ENCODE peak calls at places on chromosomes 2 and 18, in seven cellular contexts. A is kidney epithelial cell, L is choroid plexus epithelial cell, J is coronary artery, C is fibroblast of mammary gland, Z is neural progenitor cell, N is H1. G is an unnamed sample.
A peak's percentile ranks its signal among the peaks of the same experiment; 100 is the strongest.

GRCh38 chr2:127115471-127116199 is 8.7 kb upstream of the BIN1 start:
- DNase-seq in A (no peak), L (no peak), J (peak; percentile 36), C (no peak), Z (no peak), N (no peak), G (no peak)

GRCh38 chr2:133363884-133364283 is 204.4 kb downstream of the NCKAP5 start:
- DNase-seq in A (no peak), L (no peak), J (no peak), C (no peak), Z (no peak), N (no peak), G (no peak)

GRCh38 chr18:59696311-59697235 is 650 bp downstream of the CCBE1 start:
- DNase-seq in A (no peak), L (peak; percentile 56), J (no peak), C (peak; percentile 49), Z (peak; percentile 67), N (peak; percentile 70), G (peak; percentile 50)

GRCh38 chr2:238727585-238728321 is 120.1 kb upstream of the TWIST2 start:
- DNase-seq in A (no peak), L (no peak), J (peak; percentile 83), C (peak; percentile 100), Z (no peak), N (no peak), G (peak; percentile 99)

GRCh38 chr2:187527262-187527661 is 27.0 kb downstream of the TFPI start:
- DNase-seq in A (no peak), L (peak; percentile 70), J (no peak), C (peak; percentile 88), Z (peak; percentile 43), N (no peak), G (peak; percentile 79)

GRCh38 chr2:104859310-104860130 is 5.6 kb downstream of the POU3F3 start:
- DNase-seq in A (no peak), L (no peak), J (no peak), C (no peak), Z (peak; percentile 41), N (peak; percentile 41), G (no peak)

GRCh38 chr18:58615150-58616132 is 13.4 kb downstream of the ALPK2 start:
- DNase-seq in A (no peak), L (no peak), J (no peak), C (peak; percentile 63), Z (no peak), N (no peak), G (no peak)

GRCh38 chr2:36756438-36756837 is 59.9 kb downstream of the VIT start:
- DNase-seq in A (no peak), L (no peak), J (no peak), C (peak; percentile 10), Z (no peak), N (no peak), G (no peak)

GRCh38 chr18:12066910-12067511 is 26.6 kb upstream of the ANKRD62 start:
- DNase-seq in A (no peak), L (no peak), J (no peak), C (no peak), Z (no peak), N (no peak), G (no peak)

GRCh38 chr2:43225788-43226557 is 433 bp downstream of the ZFP36L2 start:
- DNase-seq in A (no peak), L (peak; percentile 84), J (no peak), C (peak; percentile 42), Z (peak; percentile 86), N (peak; percentile 80), G (peak; percentile 64)

GRCh38 chr2:42964444-42965081 is 172.2 kb upstream of the HAAO start:
- DNase-seq in A (no peak), L (peak; percentile 90), J (peak; percentile 90), C (peak; percentile 97), Z (no peak), N (no peak), G (peak; percentile 99)

GRCh38 chr2:33008716-33009115 is 62.0 kb downstream of the LTBP1 start:
- DNase-seq in A (no peak), L (no peak), J (no peak), C (no peak), Z (no peak), N (no peak), G (no peak)

GRCh38 chr18:44149706-44150105 is 531.0 kb upstream of the SETBP1 start:
- DNase-seq in A (peak; percentile 83), L (peak; percentile 90), J (no peak), C (peak; percentile 93), Z (no peak), N (no peak), G (peak; percentile 48)

GRCh38 chr2:148720501-148720998 is 76.0 kb downstream of the EPC2 start:
- DNase-seq in A (no peak), L (peak; percentile 54), J (peak; percentile 62), C (peak; percentile 70), Z (no peak), N (no peak), G (peak; percentile 49)
- H3K4me3 ChIP-seq in A (no peak overlapping the region), L (no peak overlapping the region), J (peak overlapping the region; percentile 2), C (peak overlapping the region; percentile 38), Z (no peak overlapping the region), N (no peak overlapping the region), G (no peak overlapping the region)

DNA sequence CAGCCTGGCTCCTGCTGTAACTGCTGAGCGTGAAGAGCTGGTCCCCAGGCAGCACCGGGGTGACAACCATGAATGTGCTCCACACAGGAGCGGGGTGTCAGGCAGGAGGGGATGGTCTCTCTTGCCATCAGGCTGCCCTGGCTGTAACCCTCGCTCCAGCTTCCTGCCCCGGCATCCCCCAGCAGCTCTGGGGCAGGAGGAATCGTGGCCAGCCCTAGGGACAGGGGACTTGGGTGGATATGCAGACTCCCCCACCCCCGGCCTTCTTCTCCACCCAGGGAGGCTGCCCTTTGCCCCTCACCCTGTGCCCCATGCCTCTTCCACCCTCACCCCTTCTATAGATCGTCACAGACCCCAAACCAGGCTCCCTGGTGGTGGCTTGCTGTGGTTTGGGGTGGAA is 69.4 kb upstream of the SMAD7 start:
- DNase-seq in A (no peak), L (no peak), J (peak; percentile 59), C (no peak), Z (no peak), N (peak; percentile 44), G (no peak)
- H3K4me3 ChIP-seq in A (no peak overlapping the region), L (no peak overlapping the region), J (no peak overlapping the region), C (no peak overlapping the region), Z (no peak overlapping the region), N (no peak overlapping the region), G (no peak overlapping the region)

DNA sequence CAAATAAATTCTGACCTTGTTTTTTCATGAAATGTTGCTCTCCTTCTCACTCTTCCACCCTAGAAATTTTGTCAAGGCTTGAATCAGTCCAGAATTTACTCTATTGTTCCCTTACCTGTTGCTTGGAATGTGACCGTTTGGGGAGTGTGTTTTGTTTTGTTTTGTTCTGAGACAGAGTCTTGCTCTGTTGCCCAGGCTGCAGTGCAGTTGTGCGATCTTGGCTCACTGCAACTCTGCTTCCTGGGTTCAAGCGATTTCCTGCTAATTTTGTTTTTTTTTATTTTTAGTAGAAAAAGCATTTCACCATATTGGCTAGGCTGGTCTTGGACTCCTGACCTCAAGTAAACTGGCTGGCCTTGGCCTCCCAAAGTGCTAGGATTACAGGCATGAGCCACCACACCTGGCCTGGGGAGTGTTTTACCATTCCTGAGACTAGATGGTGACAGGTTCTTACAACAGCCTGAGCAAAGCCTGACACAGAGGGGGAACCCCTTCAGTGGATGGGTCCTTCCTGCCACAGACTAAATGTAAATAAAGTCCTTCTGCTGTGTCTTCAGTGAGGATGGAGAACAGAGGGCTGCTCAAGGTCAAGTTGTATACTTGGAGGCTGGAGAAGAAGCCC is 52.0 kb downstream of the HAUS1 start:
- DNase-seq in A (no peak), L (no peak), J (no peak), C (no peak), Z (no peak), N (no peak), G (no peak)
- H3K4me3 ChIP-seq in A (no peak overlapping the region), L (no peak overlapping the region), J (no peak overlapping the region), C (no peak overlapping the region), Z (no peak overlapping the region), N (no peak overlapping the region), G (no peak overlapping the region)

GRCh38 chr18:3493501-3494244 is 43.7 kb downstream of the TGIF1 start:
- DNase-seq in A (no peak), L (no peak), J (no peak), C (no peak), Z (peak; percentile 30), N (no peak), G (no peak)
- H3K4me3 ChIP-seq in A (no peak overlapping the region), L (no peak overlapping the region), J (peak overlapping the region; percentile 38), C (no peak overlapping the region), Z (no peak overlapping the region), N (no peak overlapping the region), G (no peak overlapping the region)

GRCh38 chr2:230000118-230000841 is 68.4 kb downstream of the SLC16A14 start:
- DNase-seq in A (no peak), L (no peak), J (no peak), C (no peak), Z (no peak), N (no peak), G (no peak)
- H3K4me3 ChIP-seq in A (no peak overlapping the region), L (no peak overlapping the region), J (no peak overlapping the region), C (no peak overlapping the region), Z (no peak overlapping the region), N (no peak overlapping the region), G (no peak overlapping the region)

GRCh38 chr2:194721227-194721626 is 935.8 kb upstream of the SLC39A10 start:
- DNase-seq in A (no peak), L (no peak), J (no peak), C (no peak), Z (no peak), N (no peak), G (no peak)
- H3K4me3 ChIP-seq in A (no peak overlapping the region), L (no peak overlapping the region), J (no peak overlapping the region), C (no peak overlapping the region), Z (no peak overlapping the region), N (no peak overlapping the region), G (no peak overlapping the region)

GRCh38 chr2:55277310-55277709 is 8.3 kb upstream of the MTIF2 start:
- DNase-seq in A (no peak), L (no peak), J (no peak), C (no peak), Z (no peak), N (no peak), G (no peak)

GRCh38 chr2:55282110-55282917 is 13.3 kb upstream of the MTIF2 start:
- DNase-seq in A (peak; percentile 54), L (peak; percentile 93), J (peak; percentile 94), C (peak; percentile 83), Z (peak; percentile 89), N (peak; percentile 87), G (peak; percentile 86)

DNA sequence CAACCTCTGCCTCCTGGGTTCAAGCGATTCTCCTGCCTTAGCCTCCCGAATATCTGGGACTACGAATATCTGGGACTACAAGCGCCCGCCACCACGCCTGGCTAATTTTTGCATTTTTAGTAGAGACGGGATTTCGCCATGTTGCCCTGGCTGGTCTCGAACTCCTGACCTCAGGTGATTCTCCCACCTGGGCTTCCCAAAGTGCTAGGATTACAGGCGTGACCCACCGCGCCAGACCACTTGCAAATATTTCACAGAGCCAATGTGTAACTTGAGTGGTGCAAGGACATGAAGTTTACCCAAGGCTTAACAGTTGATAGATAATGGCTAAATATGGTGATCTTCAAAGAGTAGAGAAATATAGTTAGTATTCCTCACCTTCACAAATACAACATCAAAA is 14.1 kb upstream of the MTIF2 start:
- DNase-seq in A (no peak), L (no peak), J (no peak), C (no peak), Z (no peak), N (no peak), G (no peak)
- H3K4me3 ChIP-seq in A (no peak overlapping the region), L (no peak overlapping the region), J (peak overlapping the region; percentile 81), C (no peak overlapping the region), Z (no peak overlapping the region), N (no peak overlapping the region), G (peak overlapping the region; percentile 86)

G was measured in AG10803.